ENCODE peak calls at places on chromosomes 5 and 9, in eight cellular contexts. L is GM23338, V is K562, G is GM12878, A is DND-41, M is HCT116, Y is fibroblast of lung, C is PC-3. I is an unnamed sample.

GRCh38 chr9:89022902-89023301 is 31.6 kb downstream of the S1PR3 start:
- DNase-seq in L (no peak), V (no peak), G (no peak), A (no peak), M (no peak), Y (peak), C (no peak), I (peak)

GRCh38 chr5:55306641-55307382 is 682 bp downstream of the DHX29 start:
- DNase-seq in L (no peak), V (no peak), G (no peak), A (no peak), M (no peak), Y (peak), C (no peak), I (no peak)

GRCh38 chr5:172113036-172113435 is 75.0 kb downstream of the STK10 start:
- DNase-seq in L (no peak), V (no peak), G (peak), A (peak), M (no peak), Y (no peak), C (no peak), I (peak)

GRCh38 chr5:56168066-56168478 is 65.1 kb downstream of the ANKRD55 start:
- DNase-seq in L (no peak), V (no peak), G (no peak), A (no peak), M (no peak), Y (peak), C (no peak), I (peak)

GRCh38 chr5:141681695-141682641 is at the start of gene ARAP3:
- DNase-seq in L (peak), V (peak), G (no peak), A (no peak), M (peak), Y (peak), C (peak), I (peak)

GRCh38 chr9:108994695-108995094 is 18.6 kb downstream of the CTNNAL1 start:
- DNase-seq in L (no peak), V (no peak), G (no peak), A (peak), M (no peak), Y (peak), C (peak), I (peak)

GRCh38 chr9:114389612-114390368 is 2.0 kb upstream of the AKNA start:
- DNase-seq in L (no peak), V (no peak), G (no peak), A (no peak), M (no peak), Y (no peak), C (no peak), I (no peak)

GRCh38 chr5:41728281-41728680 is 141.9 kb downstream of the OXCT1 start:
- DNase-seq in L (no peak), V (no peak), G (no peak), A (no peak), M (no peak), Y (no peak), C (no peak), I (no peak)

GRCh38 chr5:112586596-112587062 is 151.1 kb upstream of the APC start:
- DNase-seq in L (peak), V (peak), G (peak), A (peak), M (no peak), Y (no peak), C (no peak), I (no peak)

GRCh38 chr5:68279960-68280359 is 64.4 kb downstream of the PIK3R1 start:
- DNase-seq in L (no peak), V (peak), G (no peak), A (peak), M (no peak), Y (no peak), C (no peak), I (no peak)

GRCh38 chr5:5473224-5473623 is 50.7 kb downstream of the ICE1 start:
- DNase-seq in L (no peak), V (no peak), G (no peak), A (no peak), M (no peak), Y (peak), C (peak), I (peak)

GRCh38 chr9:80784647-80785046 is 904.7 kb downstream of the TLE1 start:
- DNase-seq in L (no peak), V (no peak), G (no peak), A (no peak), M (no peak), Y (no peak), C (no peak), I (no peak)

GRCh38 chr5:59285300-59286017 is 608.1 kb downstream of the PDE4D start:
- DNase-seq in L (no peak), V (no peak), G (no peak), A (no peak), M (no peak), Y (no peak), C (no peak), I (no peak)

GRCh38 chr5:7868427-7868772 is 431 bp downstream of the FASTKD3 start:
- DNase-seq in L (no peak), V (no peak), G (no peak), A (no peak), M (no peak), Y (no peak), C (no peak), I (no peak)

GRCh38 chr9:8569832-8570231 is 770.3 kb upstream of the DMAC1 start:
- DNase-seq in L (no peak), V (no peak), G (no peak), A (no peak), M (no peak), Y (no peak), C (no peak), I (no peak)

GRCh38 chr9:109251080-109251775 is 69.6 kb downstream of the EPB41L4B start:
- DNase-seq in L (no peak), V (no peak), G (no peak), A (no peak), M (no peak), Y (peak), C (peak), I (peak)

GRCh38 chr9:98191615-98192502 is 578 bp downstream of the CORO2A start:
- DNase-seq in L (peak), V (peak), G (no peak), A (peak), M (no peak), Y (no peak), C (peak), I (no peak)

GRCh38 chr9:131734165-131734610 is 5.7 kb downstream of the RAPGEF1 start:
- DNase-seq in L (no peak), V (no peak), G (no peak), A (peak), M (no peak), Y (no peak), C (peak), I (no peak)

GRCh38 chr5:61334224-61335196 is 2.5 kb downstream of the ZSWIM6 start:
- DNase-seq in L (peak), V (no peak), G (no peak), A (no peak), M (no peak), Y (peak), C (peak), I (peak)

GRCh38 chr5:14531668-14532067 is 49.9 kb upstream of the OTULINL start:
- DNase-seq in L (no peak), V (no peak), G (no peak), A (no peak), M (no peak), Y (no peak), C (peak), I (no peak)

GRCh38 chr9:95229230-95229933 is 88.1 kb downstream of the FANCC start:
- DNase-seq in L (no peak), V (no peak), G (no peak), A (no peak), M (no peak), Y (no peak), C (no peak), I (no peak)

GRCh38 chr5:31226651-31227050 is 33.2 kb downstream of the CDH6 start:
- DNase-seq in L (no peak), V (no peak), G (no peak), A (no peak), M (no peak), Y (no peak), C (no peak), I (no peak)

GRCh38 chr9:81632599-81632998 is 56.7 kb downstream of the TLE1 start:
- DNase-seq in L (no peak), V (no peak), G (no peak), A (no peak), M (no peak), Y (peak), C (peak), I (peak)

GRCh38 chr5:81020478-81021167 is 60.5 kb downstream of the RASGRF2 start:
- DNase-seq in L (no peak), V (no peak), G (no peak), A (no peak), M (no peak), Y (no peak), C (peak), I (peak)

GRCh38 chr9:73573235-73573634 is 421.6 kb downstream of the ANXA1 start:
- DNase-seq in L (no peak), V (no peak), G (no peak), A (no peak), M (no peak), Y (no peak), C (no peak), I (no peak)

GRCh38 chr9:93644397-93645088 is 68.2 kb downstream of the PHF2 start:
- DNase-seq in L (no peak), V (no peak), G (no peak), A (no peak), M (no peak), Y (no peak), C (no peak), I (no peak)

GRCh38 chr5:56659991-56660390 is 155.4 kb upstream of the MAP3K1 start:
- DNase-seq in L (no peak), V (no peak), G (no peak), A (no peak), M (no peak), Y (no peak), C (no peak), I (no peak)

GRCh38 chr5:172078027-172078426 is 71.6 kb upstream of the FBXW11 start:
- DNase-seq in L (no peak), V (no peak), G (no peak), A (no peak), M (no peak), Y (no peak), C (no peak), I (no peak)

DNA sequence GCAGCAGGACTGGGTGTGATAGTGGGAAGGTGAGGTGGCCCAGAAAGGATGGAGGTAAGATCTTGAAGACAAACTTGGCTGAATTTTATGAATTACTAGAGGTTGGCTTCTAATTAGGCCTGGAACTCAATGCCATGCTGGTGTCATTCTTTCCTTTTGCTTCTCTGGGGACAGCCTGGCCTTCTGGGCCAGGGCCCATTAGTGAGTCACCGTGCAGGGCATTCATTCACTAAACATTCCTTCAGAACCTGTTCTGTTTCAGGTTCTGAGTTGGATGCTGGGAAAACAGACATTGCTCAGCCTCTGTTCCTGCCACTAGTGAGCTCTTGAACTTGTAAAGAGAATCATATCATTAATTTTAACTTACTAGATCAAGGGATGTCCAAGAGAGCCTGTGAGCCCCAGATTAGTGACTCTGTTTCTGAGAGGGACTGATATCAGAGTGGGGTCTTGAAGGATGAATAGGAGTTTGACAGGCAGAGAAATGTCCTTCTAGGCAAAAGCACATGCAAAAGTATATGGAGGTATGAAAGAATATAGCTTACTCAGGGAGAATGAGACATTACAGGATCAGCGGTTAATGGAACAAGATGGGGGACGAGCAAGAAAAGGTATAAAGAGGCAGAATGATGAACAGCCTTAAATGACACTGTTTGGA is 66.5 kb downstream of the LHX2 start:
- DNase-seq in L (no peak), V (no peak), G (no peak), A (no peak), M (peak), Y (no peak), C (peak), I (no peak)
- H2AFZ ChIP-seq in L (no peak), V (no peak), G (no peak), A (no peak), M (peak), Y (no peak), C (no peak), I (no peak)

GRCh38 chr9:134189167-134189474 is 24.8 kb upstream of the RNU6ATAC start:
- DNase-seq in L (no peak), V (no peak), G (no peak), A (no peak), M (no peak), Y (no peak), C (no peak), I (no peak)

GRCh38 chr9:134188421-134189166 is 24.2 kb upstream of the RNU6ATAC start:
- DNase-seq in L (no peak), V (no peak), G (no peak), A (no peak), M (no peak), Y (no peak), C (no peak), I (no peak)

GRCh38 chr9:134190232-134191121 is 26.1 kb upstream of the RNU6ATAC start:
- DNase-seq in L (no peak), V (no peak), G (no peak), A (no peak), M (no peak), Y (no peak), C (no peak), I (no peak)

GRCh38 chr9:134187821-134188420 is 23.6 kb upstream of the RNU6ATAC start:
- DNase-seq in L (no peak), V (no peak), G (no peak), A (no peak), M (no peak), Y (no peak), C (no peak), I (no peak)

GRCh38 chr9:134189475-134190231 is 25.3 kb upstream of the RNU6ATAC start:
- DNase-seq in L (no peak), V (peak), G (no peak), A (no peak), M (no peak), Y (no peak), C (no peak), I (peak)
- TF ChIP-seq EZH2 in L (no peak), V (no peak), G (no peak), A (no peak), M (no peak), Y (no peak), C (no peak), I (no peak)

GRCh38 chr5:179166886-179167841 is 107.0 kb downstream of the ZNF354C start:
- DNase-seq in L (peak), V (peak), G (no peak), A (peak), M (no peak), Y (peak), C (peak), I (peak)
- H2AFZ ChIP-seq in L (no peak), V (no peak), G (no peak), A (no peak), M (peak), Y (peak), C (no peak), I (peak)

GRCh38 chr5:472076-472655 is 29.2 kb downstream of the EXOC3 start:
- DNase-seq in L (no peak), V (peak), G (no peak), A (peak), M (no peak), Y (no peak), C (no peak), I (peak)

GRCh38 chr5:471750-472058 is 28.7 kb downstream of the EXOC3 start:
- DNase-seq in L (no peak), V (no peak), G (no peak), A (no peak), M (no peak), Y (no peak), C (no peak), I (no peak)

GRCh38 chr5:474826-475661 is 32.1 kb downstream of the EXOC3 start:
- DNase-seq in L (no peak), V (no peak), G (no peak), A (no peak), M (no peak), Y (no peak), C (no peak), I (no peak)

GRCh38 chr5:472656-473343 is 29.8 kb downstream of the EXOC3 start:
- DNase-seq in L (peak), V (peak), G (no peak), A (peak), M (peak), Y (peak), C (peak), I (peak)

DNA sequence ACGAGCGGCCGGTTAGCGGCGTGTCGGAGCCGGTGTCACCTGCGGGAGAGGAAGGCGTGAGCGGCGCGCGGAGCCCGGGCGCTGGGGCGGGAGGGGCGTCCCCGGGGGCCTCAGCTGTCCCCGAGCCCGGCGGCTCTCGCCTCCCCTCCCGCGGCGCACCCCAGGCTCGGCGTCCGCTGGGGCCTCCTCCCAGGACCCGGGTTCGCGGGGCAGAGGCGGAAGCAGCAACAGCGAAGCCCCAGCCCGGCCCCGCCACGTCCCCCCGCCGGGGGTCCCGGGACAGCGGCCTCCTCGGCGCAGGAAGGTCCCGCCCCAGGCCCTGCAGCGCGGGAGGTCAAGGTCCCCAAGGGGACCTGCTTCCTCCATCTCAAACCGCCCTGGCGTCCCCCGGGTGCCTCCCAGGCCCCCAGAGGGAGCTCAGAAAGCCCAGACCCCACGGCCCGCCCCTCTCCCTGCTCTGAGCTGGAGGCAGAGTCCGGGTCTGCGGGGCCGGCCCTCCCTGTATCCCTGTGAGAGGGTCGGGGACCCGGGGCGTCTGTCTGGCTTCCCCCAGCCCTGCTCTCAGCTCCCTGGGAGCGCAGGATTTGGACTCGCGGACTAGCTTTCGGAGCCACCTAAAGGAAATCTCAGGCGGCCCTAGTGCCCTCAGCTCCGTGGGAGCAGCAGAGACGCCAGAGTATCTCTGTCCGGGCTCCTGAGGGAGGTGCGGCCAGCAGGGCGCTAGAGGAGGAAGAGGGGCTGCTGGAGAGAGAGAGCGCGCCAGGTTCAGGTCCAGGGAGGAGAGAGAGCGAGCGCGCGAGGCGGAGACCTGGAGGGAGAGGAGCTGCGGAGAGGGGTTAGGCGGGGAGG is 30.6 kb downstream of the EXOC3 start:
- DNase-seq in L (peak), V (no peak), G (no peak), A (peak), M (no peak), Y (peak), C (peak), I (peak)
- TF ChIP-seq EZH2 in L (peak), V (no peak), G (no peak), A (no peak), M (no peak), Y (no peak), C (no peak), I (no peak)

DNA sequence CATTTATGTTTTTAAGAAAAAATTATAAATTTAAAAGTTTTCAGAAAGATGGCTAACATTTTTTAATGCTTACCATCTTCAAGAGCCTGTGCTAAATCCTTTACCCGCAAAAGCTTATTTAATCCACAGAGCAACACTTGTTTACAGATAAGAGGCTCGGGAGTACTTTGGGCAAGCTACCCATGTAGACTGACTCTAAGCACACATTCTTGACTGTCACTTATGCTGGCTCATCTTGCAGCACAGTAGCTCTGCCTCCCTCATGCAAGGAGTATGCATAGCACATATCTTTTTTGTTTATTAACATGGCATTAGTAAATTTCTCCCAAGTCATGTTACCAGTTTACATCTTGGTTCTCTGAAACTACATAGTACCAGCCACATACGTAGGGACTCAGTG is 14.7 kb downstream of the SH3RF2 start:
- DNase-seq in L (no peak), V (no peak), G (no peak), A (no peak), M (no peak), Y (no peak), C (no peak), I (no peak)
- H2AFZ ChIP-seq in L (peak), V (no peak), G (no peak), A (no peak), M (no peak), Y (no peak), C (no peak), I (no peak)

DNA sequence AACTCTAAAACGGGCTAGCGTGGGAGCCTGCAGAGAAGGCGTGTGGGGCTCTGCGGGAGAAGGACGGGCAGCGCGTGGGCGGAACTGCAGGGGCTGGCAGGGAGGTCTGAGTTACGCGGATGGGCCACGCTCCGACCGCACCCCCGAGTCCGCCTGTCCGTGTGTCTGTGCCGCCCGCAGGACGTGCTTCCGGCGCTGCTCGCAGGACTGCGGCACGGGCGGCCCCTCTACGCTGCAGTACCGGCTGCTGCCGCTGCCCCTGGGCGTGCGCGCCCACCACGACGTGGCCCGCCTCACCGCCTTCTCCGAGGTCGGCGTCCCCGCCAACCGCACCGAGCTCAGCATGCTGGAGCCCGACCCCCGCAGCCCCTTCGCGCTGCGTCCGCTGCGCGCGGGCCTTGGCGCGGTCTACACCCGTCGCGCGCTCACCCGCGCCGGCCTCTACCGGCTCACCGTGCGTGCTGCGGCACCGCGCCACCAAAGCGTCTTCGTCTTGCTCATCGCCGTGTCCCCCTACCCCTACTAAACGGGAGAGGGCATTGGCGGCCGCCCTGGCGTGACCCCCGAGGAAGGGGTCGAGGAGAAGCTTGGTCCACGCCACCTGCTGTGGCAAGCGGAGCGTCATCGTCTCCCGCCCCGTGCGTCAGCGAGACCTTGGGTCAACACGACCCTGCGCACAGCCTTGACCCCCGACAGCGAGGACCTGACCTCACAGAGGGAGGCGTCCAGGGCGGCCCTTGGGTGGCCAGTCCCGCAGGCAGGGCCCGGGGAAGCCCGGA is 11.4 kb upstream of the ASS1 start:
- DNase-seq in L (peak), V (no peak), G (no peak), A (no peak), M (no peak), Y (peak), C (peak), I (peak)
- TF ChIP-seq EZH2 in L (peak), V (no peak), G (no peak), A (no peak), M (no peak), Y (peak), C (no peak), I (peak)

I was measured in astrocyte.